ENCODE peak calls at places on chromosomes 2 and 18, in nine cellular contexts. D, X, B, Q, O, C, L, N and K are unnamed samples.

GRCh38 chr18:37497836-37498518 is 67.6 kb downstream of the CELF4 start:
- DNase-seq in D (no peak), X (no peak), B (no peak), Q (no peak), O (no peak), C (no peak), L (no peak), N (no peak), K (no peak)

GRCh38 chr2:171393487-171393886 is 40.3 kb downstream of the METTL8 start:
- DNase-seq in D (no peak), X (no peak), B (no peak), Q (no peak), O (no peak), C (no peak), L (no peak), N (no peak), K (no peak)

GRCh38 chr2:235765181-235765820 is 271.5 kb downstream of the AGAP1 start:
- DNase-seq in D (no peak), X (no peak), B (no peak), Q (peak; percentile 27), O (no peak), C (peak; percentile 71), L (no peak), N (no peak), K (no peak)

GRCh38 chr2:3423492-3424170 is 44.1 kb downstream of the TRAPPC12 start:
- DNase-seq in D (peak; percentile 73), X (peak; percentile 80), B (peak; percentile 23), Q (peak; percentile 31), O (peak; percentile 73), C (peak; percentile 52), L (peak; percentile 83), N (peak; percentile 30), K (peak; percentile 86)

GRCh38 chr18:8937695-8938094 is 164.8 kb upstream of the NDUFV2 start:
- DNase-seq in D (no peak), X (no peak), B (no peak), Q (no peak), O (no peak), C (no peak), L (no peak), N (no peak), K (no peak)

GRCh38 chr18:22226801-22227200 is 57.4 kb downstream of the GATA6 start:
- DNase-seq in D (no peak), X (no peak), B (no peak), Q (no peak), O (no peak), C (no peak), L (no peak), N (no peak), K (no peak)

GRCh38 chr18:47893939-47894699 is 36.3 kb downstream of the SMAD2 start:
- DNase-seq in D (no peak), X (peak; percentile 6), B (no peak), Q (no peak), O (no peak), C (no peak), L (no peak), N (no peak), K (no peak)

GRCh38 chr2:42450136-42450535 is 43.6 kb downstream of the KCNG3 start:
- DNase-seq in D (no peak), X (no peak), B (peak; percentile 50), Q (no peak), O (no peak), C (no peak), L (no peak), N (no peak), K (no peak)

GRCh38 chr2:224882291-224883171 is 159.7 kb downstream of the DOCK10 start:
- DNase-seq in D (no peak), X (no peak), B (peak; percentile 98), Q (no peak), O (peak; percentile 79), C (peak; percentile 90), L (no peak), N (no peak), K (no peak)

GRCh38 chr2:72555943-72556342 is 269.9 kb downstream of the EXOC6B start:
- DNase-seq in D (no peak), X (no peak), B (no peak), Q (no peak), O (no peak), C (no peak), L (no peak), N (no peak), K (no peak)